ENCODE peak calls at places on chromosomes 16 and 17, in eight cellular contexts. C, Y, R, E, U, Z, G and D are unnamed samples.

GRCh38 chr17:66002807-66003206 is 189.1 kb downstream of the CEP112 start:
- DNase-seq in Z (no peak), G (no peak), U (no peak), E (no peak), Y (no peak), R (no peak), C (no peak), D (no peak)

GRCh38 chr16:10421596-10421995 is 35.7 kb downstream of the ATF7IP2 start:
- DNase-seq in C (no peak), Y (no peak), G (no peak), Z (no peak), U (no peak), E (no peak), R (no peak), D (no peak)

GRCh38 chr16:57042157-57043111 is 49.9 kb upstream of the CPNE2 start:
- DNase-seq in G (no peak), R (peak; percentile 38), Y (no peak), Z (no peak), C (no peak), E (peak; percentile 78), U (no peak), D (no peak)

GRCh38 chr17:282000-282911 is 70.4 kb downstream of the RPH3AL start:
- DNase-seq in E (no peak), G (no peak), U (no peak), R (no peak), C (peak; percentile 30), Y (no peak), Z (peak; percentile 47), D (no peak)

GRCh38 chr16:138049-138417 is 440 bp downstream of the NPRL3 start:
- DNase-seq in G (peak; percentile 65), R (peak; percentile 15), Y (peak; percentile 48), U (no peak), E (peak; percentile 4), C (peak; percentile 63), Z (no peak), D (peak; percentile 17)

GRCh38 chr16:19143241-19143640 is 24.8 kb upstream of the SYT17 start:
- DNase-seq in R (no peak), Z (no peak), E (no peak), U (no peak), Y (no peak), G (no peak), C (no peak), D (no peak)

GRCh38 chr16:1481906-1482835 is 6.6 kb downstream of the PTX4 start:
- DNase-seq in U (no peak), C (no peak), Z (no peak), R (no peak), G (no peak), Y (peak; percentile 27), E (no peak), D (no peak)

GRCh38 chr17:74078363-74078762 is 125.1 kb upstream of the RPL38 start:
- DNase-seq in E (no peak), C (no peak), U (no peak), G (no peak), R (no peak), Y (no peak), Z (no peak), D (no peak)

GRCh38 chr16:3305109-3306068 is at the start of the genes TIGD7 and ZNF75A:
- DNase-seq in Z (peak; percentile 89), U (peak; percentile 83), R (peak; percentile 63), G (peak; percentile 93), E (peak; percentile 71), C (peak; percentile 91), Y (peak; percentile 88), D (peak; percentile 87)

GRCh38 chr17:63405741-63406261 is 40.3 kb downstream of the CYB561 start:
- DNase-seq in Y (peak; percentile 38), E (no peak), U (no peak), G (no peak), R (no peak), C (no peak), Z (no peak), D (no peak)

GRCh38 chr17:41486809-41487530 is 2.7 kb downstream of the KRT36 start:
- DNase-seq in Z (peak; percentile 53), E (peak; percentile 21), R (no peak), G (no peak), Y (no peak), U (peak; percentile 49), C (no peak), D (no peak)

GRCh38 chr16:24776486-24777220 is 47.2 kb downstream of the TNRC6A start:
- DNase-seq in Y (no peak), C (no peak), G (peak; percentile 65), E (no peak), R (no peak), Z (no peak), U (peak; percentile 43), D (no peak)

GRCh38 chr16:85583491-85584181 is 29.5 kb upstream of the GSE1 start:
- DNase-seq in R (no peak), U (no peak), Y (no peak), C (no peak), G (no peak), Z (no peak), E (no peak), D (no peak)

GRCh38 chr16:51994597-51994996 is 552.3 kb downstream of the TOX3 start:
- DNase-seq in E (no peak), U (peak; percentile 92), Y (no peak), R (no peak), C (no peak), G (no peak), Z (no peak), D (peak; percentile 97)

GRCh38 chr17:74514632-74515035 is 16.6 kb downstream of the CD300LB start:
- DNase-seq in Z (no peak), U (peak; percentile 25), R (no peak), G (no peak), Y (no peak), E (peak; percentile 36), C (no peak), D (no peak)

GRCh38 chr17:73430848-73431247 is 119.0 kb upstream of the CDC42EP4 start:
- DNase-seq in R (no peak), G (no peak), E (no peak), C (no peak), Z (no peak), Y (no peak), U (no peak), D (no peak)

GRCh38 chr17:80523054-80523744 is 21.4 kb upstream of the RPTOR start:
- DNase-seq in R (no peak), U (no peak), E (no peak), Y (no peak), C (no peak), G (no peak), Z (no peak), D (no peak)

GRCh38 chr17:1467898-1468492 is 12.0 kb upstream of the CRK start:
- DNase-seq in Y (no peak), Z (peak; percentile 94), G (peak; percentile 95), C (peak; percentile 83), U (no peak), R (no peak), E (no peak), D (no peak)

GRCh38 chr16:27237229-27238015 is 31.1 kb downstream of the NSMCE1 start:
- DNase-seq in U (peak; percentile 42), G (no peak), Y (no peak), E (peak; percentile 84), C (peak; percentile 65), R (peak; percentile 41), Z (no peak), D (no peak)

GRCh38 chr16:51175081-51175480 is 24.0 kb upstream of the SALL1 start:
- DNase-seq in G (no peak), R (no peak), E (no peak), Y (no peak), U (no peak), C (no peak), Z (no peak), D (no peak)

GRCh38 chr16:88560722-88561484 is 9.3 kb upstream of the ZC3H18 start:
- DNase-seq in E (no peak), R (no peak), U (no peak), Z (peak; percentile 81), C (no peak), G (no peak), Y (no peak), D (no peak)

GRCh38 chr16:81127051-81127450 is 30.9 kb upstream of the GCSH start:
- DNase-seq in Y (no peak), Z (no peak), E (no peak), R (no peak), G (no peak), C (no peak), U (no peak), D (no peak)